ENCODE peak calls at places on chromosomes 13 and 19, in eight cellular contexts. One of them, this sample, is unnamed.

GRCh38 chr19:45598267-45599011 is 3.6 kb downstream of the GPR4 start:
- DNase-seq in occipital lobe: no peak
- DNase-seq in progenitor cell of endocrine pancreas: no peak
- DNase-seq in nucleus accumbens: no peak
- DNase-seq in iPS DF 19.7: no peak
- DNase-seq in MCF 10A: no peak
- DNase-seq in stimulated activated CD4-positive, alpha-beta T cell treated with anti-CD3 and anti-CD28 coated beads, Interleukin-1b, Interleukin-23, amount 100 ng/mL, for 1 hour: no peak
- DNase-seq in IMR-90: no peak
- DNase-seq in this sample: no peak

GRCh38 chr19:3006075-3006767 is 22.9 kb downstream of the TLE2 start:
- DNase-seq in occipital lobe: no peak
- DNase-seq in IMR-90: no peak
- DNase-seq in MCF 10A: no peak
- DNase-seq in stimulated activated CD4-positive, alpha-beta T cell treated with anti-CD3 and anti-CD28 coated beads, Interleukin-1b, Interleukin-23, amount 100 ng/mL, for 1 hour: no peak
- DNase-seq in iPS DF 19.7: peak; percentile 84
- DNase-seq in progenitor cell of endocrine pancreas: no peak
- DNase-seq in nucleus accumbens: no peak
- DNase-seq in this sample: peak; percentile 48

GRCh38 chr13:97142452-97142851 is 79.7 kb upstream of the MBNL2 start:
- DNase-seq in MCF 10A: no peak
- DNase-seq in occipital lobe: no peak
- DNase-seq in progenitor cell of endocrine pancreas: no peak
- DNase-seq in stimulated activated CD4-positive, alpha-beta T cell treated with anti-CD3 and anti-CD28 coated beads, Interleukin-1b, Interleukin-23, amount 100 ng/mL, for 1 hour: no peak
- DNase-seq in nucleus accumbens: no peak
- DNase-seq in IMR-90: no peak
- DNase-seq in iPS DF 19.7: no peak
- DNase-seq in this sample: no peak

GRCh38 chr13:98527526-98527925 is 49.4 kb downstream of the STK24 start:
- DNase-seq in progenitor cell of endocrine pancreas: no peak
- DNase-seq in nucleus accumbens: no peak
- DNase-seq in occipital lobe: no peak
- DNase-seq in iPS DF 19.7: no peak
- DNase-seq in stimulated activated CD4-positive, alpha-beta T cell treated with anti-CD3 and anti-CD28 coated beads, Interleukin-1b, Interleukin-23, amount 100 ng/mL, for 1 hour: no peak
- DNase-seq in IMR-90: no peak
- DNase-seq in MCF 10A: no peak
- DNase-seq in this sample: no peak

GRCh38 chr19:3683405-3683865 is 16.8 kb downstream of the PIP5K1C start:
- DNase-seq in nucleus accumbens: no peak
- DNase-seq in stimulated activated CD4-positive, alpha-beta T cell treated with anti-CD3 and anti-CD28 coated beads, Interleukin-1b, Interleukin-23, amount 100 ng/mL, for 1 hour: no peak
- DNase-seq in progenitor cell of endocrine pancreas: no peak
- DNase-seq in occipital lobe: no peak
- DNase-seq in IMR-90: no peak
- DNase-seq in MCF 10A: peak; percentile 83
- DNase-seq in iPS DF 19.7: peak; percentile 67
- DNase-seq in this sample: peak; percentile 52

GRCh38 chr19:17263712-17264640 is 569 bp downstream of the USHBP1 start:
- DNase-seq in nucleus accumbens: no peak
- DNase-seq in occipital lobe: no peak
- DNase-seq in stimulated activated CD4-positive, alpha-beta T cell treated with anti-CD3 and anti-CD28 coated beads, Interleukin-1b, Interleukin-23, amount 100 ng/mL, for 1 hour: no peak
- DNase-seq in progenitor cell of endocrine pancreas: no peak
- DNase-seq in iPS DF 19.7: no peak
- DNase-seq in IMR-90: no peak
- DNase-seq in MCF 10A: no peak
- DNase-seq in this sample: no peak

GRCh38 chr19:14473073-14473790 is 1.9 kb downstream of the PTGER1 start:
- DNase-seq in MCF 10A: no peak
- DNase-seq in stimulated activated CD4-positive, alpha-beta T cell treated with anti-CD3 and anti-CD28 coated beads, Interleukin-1b, Interleukin-23, amount 100 ng/mL, for 1 hour: no peak
- DNase-seq in IMR-90: no peak
- DNase-seq in iPS DF 19.7: no peak
- DNase-seq in occipital lobe: no peak
- DNase-seq in nucleus accumbens: no peak
- DNase-seq in progenitor cell of endocrine pancreas: no peak
- DNase-seq in this sample: no peak

GRCh38 chr13:43388282-43389034 is 365.1 kb downstream of the DNAJC15 start:
- DNase-seq in iPS DF 19.7: no peak
- DNase-seq in IMR-90: no peak
- DNase-seq in nucleus accumbens: no peak
- DNase-seq in MCF 10A: no peak
- DNase-seq in progenitor cell of endocrine pancreas: no peak
- DNase-seq in stimulated activated CD4-positive, alpha-beta T cell treated with anti-CD3 and anti-CD28 coated beads, Interleukin-1b, Interleukin-23, amount 100 ng/mL, for 1 hour: no peak
- DNase-seq in occipital lobe: no peak
- DNase-seq in this sample: no peak

GRCh38 chr13:61286148-61286745 is 129.4 kb downstream of the PCDH20 start:
- DNase-seq in MCF 10A: peak; percentile 45
- DNase-seq in iPS DF 19.7: peak; percentile 1
- DNase-seq in progenitor cell of endocrine pancreas: no peak
- DNase-seq in IMR-90: no peak
- DNase-seq in occipital lobe: no peak
- DNase-seq in stimulated activated CD4-positive, alpha-beta T cell treated with anti-CD3 and anti-CD28 coated beads, Interleukin-1b, Interleukin-23, amount 100 ng/mL, for 1 hour: no peak
- DNase-seq in nucleus accumbens: no peak
- DNase-seq in this sample: peak; percentile 6

This sample was measured in NT2/D1.